ENCODE peak calls at places on chromosomes 5 and 9, in five cellular contexts. V, T, L, I and X are unnamed samples.
A peak's percentile ranks its signal among the peaks of the same experiment; 100 is the strongest.

GRCh38 chr9:120441446-120442279 is 138.3 kb downstream of the CDK5RAP2 start:
- DNase-seq in I (no peak), T (no peak), L (no peak), V (no peak), X (no peak)

GRCh38 chr5:73448451-73449136 is at the start of gene FOXD1:
- DNase-seq in V (peak; percentile 48), I (peak; percentile 93), T (peak; percentile 81), L (peak; percentile 58), X (peak; percentile 58)

GRCh38 chr5:36494756-36495637 is 111.4 kb upstream of the SLC1A3 start:
- DNase-seq in L (no peak), I (no peak), V (no peak), T (no peak), X (no peak)

GRCh38 chr9:33852216-33852826 is 35.4 kb downstream of the UBE2R2 start:
- DNase-seq in T (peak; percentile 17), V (peak; percentile 70), I (no peak), L (peak; percentile 74), X (peak; percentile 27)

GRCh38 chr9:15149450-15149849 is 157.6 kb downstream of the TTC39B start:
- DNase-seq in T (no peak), V (no peak), L (no peak), I (no peak), X (no peak)

GRCh38 chr5:149028984-149029383 is 33.9 kb downstream of the SH3TC2 start:
- DNase-seq in T (no peak), I (no peak), V (no peak), L (no peak), X (no peak)

GRCh38 chr5:168404366-168404765 is 81.9 kb upstream of the RARS1 start:
- DNase-seq in I (peak; percentile 22), L (no peak), V (no peak), T (no peak), X (no peak)

GRCh38 chr9:134410078-134410834 is 84.0 kb downstream of the RXRA start:
- DNase-seq in T (no peak), V (no peak), L (no peak), I (no peak), X (no peak)

GRCh38 chr5:153717287-153717686 is 226.8 kb downstream of the GRIA1 start:
- DNase-seq in L (no peak), I (no peak), T (no peak), V (no peak), X (no peak)

GRCh38 chr5:32193591-32193990 is 19.5 kb upstream of the GOLPH3 start:
- DNase-seq in L (no peak), V (peak; percentile 22), T (peak; percentile 64), I (no peak), X (no peak)

GRCh38 chr9:69190086-69190865 is 16.2 kb downstream of the TJP2 start:
- DNase-seq in V (no peak), I (no peak), L (peak; percentile 73), T (no peak), X (no peak)

GRCh38 chr9:131583836-131584555 is 38.7 kb downstream of the PRRT1B start:
- DNase-seq in I (no peak), T (no peak), V (no peak), L (no peak), X (no peak)

GRCh38 chr5:10761842-10762165 is 770 bp upstream of the DAP start:
- DNase-seq in I (no peak), L (no peak), T (no peak), V (peak; percentile 38), X (no peak)

GRCh38 chr9:123128591-123128990 is 95.1 kb downstream of the GPR21 start:
- DNase-seq in L (no peak), T (no peak), V (no peak), I (no peak), X (no peak)

GRCh38 chr5:134905246-134905996 is 490 bp downstream of the PCBD2 start:
- DNase-seq in V (peak; percentile 59), L (peak; percentile 82), I (peak; percentile 28), T (no peak), X (peak; percentile 68)

GRCh38 chr9:83304686-83305085 is 233.5 kb downstream of the FRMD3 start:
- DNase-seq in L (no peak), I (peak; percentile 80), V (no peak), T (peak; percentile 16), X (no peak)

GRCh38 chr9:107263289-107263688 is 19.8 kb upstream of the RAD23B start:
- DNase-seq in I (no peak), T (no peak), L (no peak), V (no peak), X (no peak)

GRCh38 chr5:149550267-149550582 is 1.0 kb downstream of the CSNK1A1 start:
- DNase-seq in T (no peak), L (no peak), V (no peak), I (no peak), X (no peak)

GRCh38 chr9:87359958-87360601 is 137.6 kb upstream of the DAPK1 start:
- DNase-seq in T (no peak), I (no peak), V (no peak), L (no peak), X (no peak)

GRCh38 chr5:109575506-109575905 is 114.2 kb upstream of the MAN2A1 start:
- DNase-seq in V (no peak), I (no peak), L (no peak), T (no peak), X (no peak)

GRCh38 chr5:71589903-71590302 is 2.8 kb downstream of the MCCC2 start:
- DNase-seq in L (no peak), V (no peak), T (no peak), I (no peak), X (peak; percentile 32)

GRCh38 chr5:179235416-179236400 is 109.6 kb downstream of the ADAMTS2 start:
- DNase-seq in L (no peak), I (no peak), T (no peak), V (no peak), X (no peak)

GRCh38 chr5:65041296-65042158 is 272.8 kb downstream of the CWC27 start:
- DNase-seq in I (no peak), V (no peak), T (no peak), L (no peak), X (no peak)

GRCh38 chr5:62152394-62153123 is 153.4 kb upstream of the KIF2A start:
- DNase-seq in I (no peak), T (no peak), L (no peak), V (no peak), X (no peak)

GRCh38 chr5:38078161-38078560 is 180.2 kb upstream of the EGFLAM start:
- DNase-seq in T (no peak), I (no peak), V (no peak), L (no peak), X (no peak)

GRCh38 chr5:178288373-178289368 is 56.1 kb upstream of the PHYKPL start:
- DNase-seq in V (no peak), T (no peak), I (no peak), L (no peak), X (no peak)

GRCh38 chr5:140165101-140165920 is 9.7 kb upstream of the CYSTM1 start:
- DNase-seq in V (no peak), I (no peak), L (no peak), T (no peak), X (no peak)

GRCh38 chr5:135035678-135036030 is 1.6 kb upstream of the PITX1 start:
- DNase-seq in L (no peak), V (no peak), I (no peak), T (no peak), X (no peak)

DNA sequence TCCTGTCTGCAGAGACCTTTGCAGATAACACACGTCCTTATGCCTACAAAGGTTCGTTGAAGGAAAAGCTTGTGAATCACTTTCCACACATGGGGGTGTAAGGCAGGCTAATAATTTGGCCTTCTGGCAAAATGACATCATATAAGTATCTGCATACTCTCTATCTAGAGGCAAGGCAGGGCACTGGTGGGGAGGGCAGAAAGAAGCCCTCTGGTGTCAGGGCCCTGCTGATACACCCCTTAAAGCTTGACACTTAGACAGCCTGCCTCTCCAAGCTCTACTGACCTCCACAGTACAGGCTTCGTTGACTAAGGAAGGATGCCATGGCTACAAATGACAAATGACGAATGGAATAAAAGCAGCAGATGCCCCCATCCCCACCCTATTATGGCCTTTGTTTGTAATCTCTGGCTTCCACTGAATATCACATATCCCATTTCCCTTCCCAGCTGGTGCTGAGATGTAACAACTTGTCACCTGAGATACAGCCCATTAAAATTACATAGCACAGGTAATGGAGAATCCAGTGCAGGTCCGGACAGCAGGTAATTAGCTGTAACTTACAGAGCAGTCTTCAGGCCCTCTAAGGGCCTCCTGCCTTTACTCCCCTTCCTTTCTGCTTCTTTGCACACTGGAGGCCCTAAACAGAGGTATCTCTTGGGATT is 76.9 kb upstream of the IFNK start:
- DNase-seq in I (no peak), V (no peak), L (no peak), T (no peak), X (no peak)
- TF ChIP-seq CTCF in I (no peak), V (no peak), L (no peak), T (no peak), X (no peak)

DNA sequence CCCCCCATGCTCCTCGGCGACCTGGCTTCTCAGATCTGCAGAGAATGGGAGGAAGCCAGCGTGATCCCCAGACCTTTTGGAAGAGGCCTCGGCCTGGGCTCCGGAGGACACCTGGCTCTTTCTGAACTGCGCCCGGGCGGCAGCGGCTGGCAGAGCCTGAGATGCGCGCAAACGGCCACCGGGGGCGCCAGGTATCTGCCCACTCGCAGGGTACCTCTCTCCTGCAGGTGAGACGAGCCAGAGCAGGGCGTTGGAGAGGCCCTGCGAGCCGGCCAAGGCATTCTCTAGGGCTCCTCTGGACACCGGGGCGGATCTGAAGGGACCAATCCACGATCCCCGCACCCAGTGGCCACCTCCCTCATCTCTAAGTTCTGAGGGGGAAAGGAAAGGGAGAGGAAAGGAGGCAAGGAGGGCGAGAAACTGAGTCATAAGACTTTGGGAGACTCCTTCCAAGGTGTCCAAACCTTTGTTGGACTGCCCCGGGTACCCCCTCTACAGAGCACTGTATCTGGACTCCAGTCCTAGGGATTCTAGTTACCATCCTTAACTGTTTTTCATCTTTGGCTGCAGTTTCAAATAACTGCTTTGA is 55.0 kb upstream of the SLC46A2 start:
- DNase-seq in T (no peak), L (no peak), V (no peak), I (no peak), X (no peak)
- TF ChIP-seq CTCF in T (no peak), L (peak; percentile 70), V (no peak), I (no peak), X (peak; percentile 5)

DNA sequence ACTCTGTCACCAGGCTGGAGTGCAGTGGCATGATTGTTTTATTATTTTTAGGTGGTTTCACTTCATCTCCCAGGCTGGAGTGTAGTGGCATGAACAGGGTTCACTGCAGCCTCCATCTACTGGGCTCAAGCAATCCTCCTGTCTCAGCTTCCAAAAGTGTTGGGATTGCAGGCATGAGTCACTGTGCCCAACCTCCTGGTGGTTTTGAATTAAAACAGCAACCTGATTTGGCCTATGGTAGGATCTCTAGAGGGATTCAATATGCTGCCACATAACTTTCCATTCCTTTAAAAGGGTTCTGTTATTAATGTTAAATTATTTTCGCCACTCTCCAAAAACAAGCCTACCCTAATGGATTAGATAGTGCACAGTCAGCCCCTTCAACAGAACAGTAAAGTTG is 9.9 kb upstream of the HSPA4 start:
- DNase-seq in T (no peak), L (no peak), I (no peak), V (no peak), X (no peak)
- TF ChIP-seq CTCF in T (peak; percentile 16), L (no peak), I (no peak), V (no peak), X (no peak)

GRCh38 chr9:124858330-124859046 is 3.3 kb downstream of the RPL35 start:
- DNase-seq in T (no peak), L (no peak), I (no peak), V (no peak), X (no peak)

GRCh38 chr9:124863371-124863831 is 1.5 kb downstream of the ARPC5L start:
- DNase-seq in I (no peak), L (no peak), V (no peak), T (no peak), X (no peak)

GRCh38 chr9:124860582-124861341 is 995 bp downstream of the RPL35 start:
- DNase-seq in I (no peak), T (no peak), V (no peak), L (no peak), X (no peak)

GRCh38 chr9:124859803-124860581 is 1.8 kb downstream of the RPL35 start:
- DNase-seq in V (no peak), T (no peak), L (no peak), I (no peak), X (no peak)

GRCh38 chr9:124861342-124862229 is at the start of the genes ARPC5L and RPL35:
- DNase-seq in V (peak; percentile 95), I (peak; percentile 82), T (peak; percentile 74), L (peak; percentile 97), X (peak; percentile 99)
- TF ChIP-seq CTCF in V (no peak), I (peak; percentile 23), T (peak; percentile 25), L (peak; percentile 64), X (peak; percentile 26)